ENCODE peak calls at places on chromosomes 6 and 20, in ten cellular contexts. S is ELF-1; I is endothelial cell; K is stimulated activated CD8-positive, alpha-beta memory T cell treated with anti-CD3 and anti-CD28 coated beads, Interleukin-2, amount 100 ng/mL, for 1 hour; B is NCI-H524; N is effector CD4-positive, alpha-beta T cell; G is left cardiac atrium; U is ovary; A is fibroblast of mammary gland; W is cardiac septum. E is an unnamed sample.
A peak's percentile ranks its signal among the peaks of the same experiment; 100 is the strongest.

GRCh38 chr6:30013296-30013922 is 47.7 kb upstream of the POLR1H start:
- DNase-seq in S (peak; percentile 85), I (no peak), K (no peak), B (peak; percentile 6), N (peak; percentile 49), G (no peak), U (no peak), A (no peak), W (no peak), E (peak; percentile 10)

GRCh38 chr20:9215539-9215938 is 146.7 kb downstream of the PLCB4 start:
- DNase-seq in S (no peak), I (no peak), K (no peak), B (peak; percentile 33), N (no peak), G (no peak), U (no peak), A (no peak), W (no peak), E (no peak)

GRCh38 chr6:151535476-151536279 is 41.9 kb downstream of the CCDC170 start:
- DNase-seq in S (no peak), I (no peak), K (no peak), B (no peak), N (no peak), G (no peak), U (no peak), A (peak; percentile 8), W (no peak), E (peak; percentile 74)

GRCh38 chr6:89050155-89050554 is 30.4 kb upstream of the PNRC1 start:
- DNase-seq in S (no peak), I (no peak), K (no peak), B (no peak), N (no peak), G (peak; percentile 61), U (peak; percentile 64), A (peak; percentile 90), W (no peak), E (peak; percentile 66)

GRCh38 chr6:42133926-42134325 is 8.5 kb downstream of the C6orf132 start:
- DNase-seq in S (no peak), I (no peak), K (no peak), B (no peak), N (no peak), G (no peak), U (no peak), A (no peak), W (no peak), E (no peak)

GRCh38 chr20:46963758-46964181 is 69.1 kb downstream of the EYA2 start:
- DNase-seq in S (no peak), I (no peak), K (no peak), B (peak; percentile 51), N (no peak), G (no peak), U (no peak), A (peak; percentile 18), W (no peak), E (peak; percentile 57)

GRCh38 chr6:13712485-13712990 is 903 bp upstream of the RANBP9 start:
- DNase-seq in S (no peak), I (no peak), K (no peak), B (no peak), N (no peak), G (no peak), U (no peak), A (peak; percentile 77), W (no peak), E (peak; percentile 20)

GRCh38 chr20:57663241-57663640 is 43.0 kb upstream of the ZBP1 start:
- DNase-seq in S (no peak), I (no peak), K (no peak), B (no peak), N (no peak), G (peak; percentile 7), U (no peak), A (no peak), W (peak; percentile 15), E (no peak)

GRCh38 chr6:146028835-146029572 is at the start of gene GRM1:
- DNase-seq in S (peak; percentile 5), I (peak; percentile 4), K (no peak), B (no peak), N (no peak), G (no peak), U (no peak), A (no peak), W (no peak), E (no peak)

GRCh38 chr20:62339647-62340062 is 27.5 kb downstream of the LAMA5 start:
- DNase-seq in S (no peak), I (no peak), K (no peak), B (no peak), N (no peak), G (no peak), U (no peak), A (no peak), W (no peak), E (no peak)

GRCh38 chr20:62350098-62350628 is 16.9 kb downstream of the LAMA5 start:
- DNase-seq in S (peak; percentile 38), I (no peak), K (no peak), B (no peak), N (no peak), G (no peak), U (no peak), A (no peak), W (no peak), E (peak; percentile 86)

GRCh38 chr20:21681219-21681931 is 24.1 kb upstream of the PAX1 start:
- DNase-seq in S (no peak), I (no peak), K (no peak), B (no peak), N (no peak), G (no peak), U (no peak), A (no peak), W (no peak), E (no peak)

GRCh38 chr6:145809211-145809610 is 5.4 kb downstream of the FBXO30 start:
- DNase-seq in S (no peak), I (no peak), K (no peak), B (no peak), N (no peak), G (no peak), U (no peak), A (no peak), W (no peak), E (no peak)

GRCh38 chr6:68368845-68369244 is 266.2 kb upstream of the ADGRB3 start:
- DNase-seq in S (no peak), I (no peak), K (no peak), B (peak; percentile 38), N (no peak), G (no peak), U (no peak), A (no peak), W (no peak), E (no peak)

GRCh38 chr6:156658186-156658585 is 119.0 kb upstream of the ARID1B start:
- DNase-seq in S (no peak), I (no peak), K (no peak), B (no peak), N (no peak), G (peak; percentile 27), U (peak; percentile 65), A (peak; percentile 75), W (no peak), E (no peak)

GRCh38 chr20:63574156-63574828 is at the start of gene HELZ2:
- DNase-seq in S (no peak), I (peak; percentile 54), K (peak; percentile 46), B (no peak), N (peak; percentile 58), G (peak; percentile 86), U (peak; percentile 74), A (peak; percentile 41), W (peak; percentile 94), E (peak; percentile 69)

GRCh38 chr20:35887393-35888064 is 66.8 kb downstream of the SCAND1 start:
- DNase-seq in S (no peak), I (no peak), K (no peak), B (no peak), N (no peak), G (no peak), U (no peak), A (no peak), W (no peak), E (no peak)

GRCh38 chr6:54134934-54135333 is 23.7 kb downstream of the MLIP start:
- DNase-seq in S (no peak), I (no peak), K (no peak), B (no peak), N (no peak), G (no peak), U (no peak), A (no peak), W (no peak), E (no peak)

GRCh38 chr20:35327074-35327976 is 35.1 kb upstream of the FAM83C start:
- DNase-seq in S (no peak), I (no peak), K (no peak), B (no peak), N (no peak), G (no peak), U (no peak), A (peak; percentile 77), W (no peak), E (no peak)

GRCh38 chr6:154558984-154559383 is 48.5 kb upstream of the CNKSR3 start:
- DNase-seq in S (no peak), I (no peak), K (no peak), B (no peak), N (no peak), G (no peak), U (no peak), A (no peak), W (no peak), E (no peak)

GRCh38 chr6:106973841-106974336 is 640 bp downstream of the CD24 start:
- DNase-seq in S (peak; percentile 50), I (peak; percentile 28), K (no peak), B (peak; percentile 64), N (no peak), G (no peak), U (no peak), A (no peak), W (no peak), E (peak; percentile 9)

GRCh38 chr6:56193846-56194245 is 53.5 kb downstream of the COL21A1 start:
- DNase-seq in S (no peak), I (no peak), K (no peak), B (no peak), N (no peak), G (no peak), U (no peak), A (peak; percentile 85), W (no peak), E (no peak)

GRCh38 chr6:122564230-122564629 is 46.0 kb upstream of the PKIB start:
- DNase-seq in S (no peak), I (no peak), K (no peak), B (peak; percentile 6), N (no peak), G (no peak), U (no peak), A (no peak), W (no peak), E (no peak)

GRCh38 chr6:44086931-44087574 is 40.2 kb downstream of the MRPL14 start:
- DNase-seq in S (no peak), I (no peak), K (no peak), B (no peak), N (no peak), G (peak; percentile 54), U (no peak), A (no peak), W (no peak), E (no peak)

GRCh38 chr6:29092957-29093356 is 5.8 kb upstream of the OR2B3 start:
- DNase-seq in S (no peak), I (no peak), K (no peak), B (no peak), N (no peak), G (no peak), U (no peak), A (no peak), W (no peak), E (no peak)

GRCh38 chr6:120735641-120736040 is 598.6 kb downstream of the TBC1D32 start:
- DNase-seq in S (no peak), I (no peak), K (no peak), B (no peak), N (no peak), G (no peak), U (no peak), A (no peak), W (no peak), E (no peak)

GRCh38 chr6:46452312-46452917 is 38.8 kb downstream of the RCAN2 start:
- DNase-seq in S (no peak), I (no peak), K (no peak), B (no peak), N (no peak), G (no peak), U (no peak), A (peak; percentile 8), W (no peak), E (no peak)

GRCh38 chr6:154239392-154239791 is 117.2 kb downstream of the IPCEF1 start:
- DNase-seq in S (no peak), I (no peak), K (no peak), B (no peak), N (no peak), G (no peak), U (no peak), A (no peak), W (no peak), E (peak; percentile 70)

E was measured in trophoblast cell.